ENCODE peak calls at places on chromosome 11, in four cellular contexts. I, D, Q and A are unnamed samples. For H3K9me3, the result is how much of the 10 kb centered on the place peaks cover.

GRCh38 chr11:22786475-22786874 is 43.1 kb downstream of the SVIP start:
- DNase-seq in I (no peak), D (no peak), Q (no peak), A (no peak)

GRCh38 chr11:129946965-129947364 is 51.6 kb upstream of the NFRKB start:
- DNase-seq in I (no peak), D (no peak), Q (no peak), A (no peak)

GRCh38 chr11:88103337-88104206 is 71.7 kb downstream of the RAB38 start:
- DNase-seq in I (peak), D (no peak), Q (no peak), A (no peak)

GRCh38 chr11:8090756-8091155 is 9.7 kb downstream of the TUB start:
- DNase-seq in I (peak), D (no peak), Q (no peak), A (no peak)

GRCh38 chr11:121889168-121889567 is 226.8 kb downstream of the BLID start:
- DNase-seq in I (no peak), D (no peak), Q (no peak), A (no peak)

GRCh38 chr11:28822596-28822995 is 714.4 kb downstream of the METTL15 start:
- DNase-seq in I (no peak), D (no peak), Q (no peak), A (no peak)

GRCh38 chr11:103994111-103994510 is 42.3 kb upstream of the DDI1 start:
- DNase-seq in I (no peak), D (no peak), Q (no peak), A (no peak)

GRCh38 chr11:73320786-73321325 is 12.8 kb downstream of the ARHGEF17 start:
- DNase-seq in I (no peak), D (no peak), Q (no peak), A (no peak)

GRCh38 chr11:17508306-17508705 is 31.7 kb upstream of the ABCC8 start:
- DNase-seq in I (peak), D (no peak), Q (no peak), A (no peak)

GRCh38 chr11:40149721-40150120 is 1309.7 kb downstream of the LRRC4C start:
- DNase-seq in I (no peak), D (no peak), Q (no peak), A (no peak)

GRCh38 chr11:46055371-46055770 is 65.9 kb downstream of the PHF21A start:
- DNase-seq in I (no peak), D (no peak), Q (no peak), A (no peak)

GRCh38 chr11:36345084-36345511 is 49.0 kb downstream of the PRR5L start:
- DNase-seq in I (peak), D (no peak), Q (no peak), A (no peak)

GRCh38 chr11:95877288-95877687 is 46.6 kb downstream of the MTMR2 start:
- DNase-seq in I (peak), D (no peak), Q (no peak), A (no peak)

GRCh38 chr11:120172921-120173705 is 35.2 kb upstream of the TRIM29 start:
- DNase-seq in I (no peak), D (no peak), Q (no peak), A (no peak)

GRCh38 chr11:126415669-126416420 is 60.4 kb downstream of the ST3GAL4 start:
- DNase-seq in I (no peak), D (no peak), Q (no peak), A (no peak)

GRCh38 chr11:119108151-119108856 is 1.2 kb downstream of the C2CD2L start:
- DNase-seq in I (peak), D (no peak), Q (no peak), A (peak)

GRCh38 chr11:122441702-122442092 is 213.8 kb upstream of the UBASH3B start:
- DNase-seq in I (no peak), D (no peak), Q (no peak), A (no peak)

GRCh38 chr11:10693509-10694071 is at the start of gene IRAG1:
- DNase-seq in I (no peak), D (peak), Q (no peak), A (no peak)

GRCh38 chr11:103420593-103420992 is 311.4 kb downstream of the DYNC2H1 start:
- DNase-seq in I (no peak), D (no peak), Q (no peak), A (no peak)

GRCh38 chr11:32374261-32374711 is 61.1 kb downstream of the WT1 start:
- DNase-seq in I (peak), D (no peak), Q (no peak), A (no peak)

GRCh38 chr11:17694711-17695110 is 24.7 kb upstream of the MYOD1 start:
- DNase-seq in I (no peak), D (no peak), Q (no peak), A (no peak)

GRCh38 chr11:13433437-13433836 is 29.6 kb downstream of the BTBD10 start:
- DNase-seq in I (no peak), D (no peak), Q (no peak), A (no peak)

GRCh38 chr11:8652140-8652539 is 30.3 kb downstream of the TRIM66 start:
- DNase-seq in I (no peak), D (no peak), Q (no peak), A (no peak)

GRCh38 chr11:35214792-35215193 is 75.8 kb downstream of the CD44 start:
- DNase-seq in I (peak), D (no peak), Q (no peak), A (no peak)

GRCh38 chr11:80733776-80734175 is 1292.9 kb upstream of the TENM4 start:
- DNase-seq in I (no peak), D (no peak), Q (no peak), A (no peak)

GRCh38 chr11:76604652-76605241 is 65.8 kb downstream of the LRRC32 start:
- DNase-seq in I (no peak), D (no peak), Q (no peak), A (no peak)

GRCh38 chr11:133366088-133366487 is 166.2 kb downstream of the OPCML start:
- DNase-seq in I (no peak), D (no peak), Q (no peak), A (no peak)

GRCh38 chr11:112042161-112042960 is 17.2 kb downstream of the DLAT start:
- DNase-seq in I (peak), D (no peak), Q (no peak), A (no peak)

GRCh38 chr11:44112083-44112865 is 16.8 kb downstream of the EXT2 start:
- DNase-seq in I (no peak), D (no peak), Q (no peak), A (no peak)

GRCh38 chr11:7490535-7490934 is 5.2 kb downstream of the OLFML1 start:
- DNase-seq in I (no peak), D (no peak), Q (no peak), A (no peak)

GRCh38 chr11:77094841-77095365 is 7.7 kb upstream of the OMP start:
- DNase-seq in I (no peak), D (no peak), Q (no peak), A (no peak)

GRCh38 chr11:134034496-134035381 is 34.1 kb upstream of the JAM3 start:
- DNase-seq in I (no peak), D (no peak), Q (no peak), A (no peak)

GRCh38 chr11:126646701-126647209 is 291.3 kb downstream of the ST3GAL4 start:
- DNase-seq in I (no peak), D (no peak), Q (no peak), A (no peak)

GRCh38 chr11:47980093-47980906 is at the start of gene PTPRJ:
- DNase-seq in I (peak), D (no peak), Q (peak), A (peak)

GRCh38 chr11:70486026-70486415 is 87.7 kb downstream of the CTTN start:
- DNase-seq in I (no peak), D (no peak), Q (no peak), A (no peak)
- H3K9me3 ChIP-seq in I (under half), D (under half), Q (under half), A (under half)

GRCh38 chr11:2498750-2499149 is 53.9 kb downstream of the KCNQ1 start:
- DNase-seq in I (no peak), D (no peak), Q (no peak), A (no peak)
- H3K9me3 ChIP-seq in I (under half), D (under half), Q (under half), A (under half)

GRCh38 chr11:1171985-1172728 is 14.4 kb downstream of the MUC5AC start:
- DNase-seq in I (no peak), D (no peak), Q (no peak), A (no peak)

GRCh38 chr11:1174441-1175370 is 17.0 kb downstream of the MUC5AC start:
- DNase-seq in I (no peak), D (no peak), Q (no peak), A (no peak)

GRCh38 chr11:1171223-1171984 is 13.7 kb downstream of the MUC5AC start:
- DNase-seq in I (no peak), D (no peak), Q (no peak), A (no peak)

GRCh38 chr11:1175461-1176223 is 17.9 kb downstream of the MUC5AC start:
- DNase-seq in I (no peak), D (no peak), Q (no peak), A (no peak)

GRCh38 chr11:1172729-1173117 is 15.0 kb downstream of the MUC5AC start:
- DNase-seq in I (no peak), D (no peak), Q (no peak), A (no peak)
- H3K9me3 ChIP-seq in I (half or more), D (under half), Q (under half), A (under half)

DNA sequence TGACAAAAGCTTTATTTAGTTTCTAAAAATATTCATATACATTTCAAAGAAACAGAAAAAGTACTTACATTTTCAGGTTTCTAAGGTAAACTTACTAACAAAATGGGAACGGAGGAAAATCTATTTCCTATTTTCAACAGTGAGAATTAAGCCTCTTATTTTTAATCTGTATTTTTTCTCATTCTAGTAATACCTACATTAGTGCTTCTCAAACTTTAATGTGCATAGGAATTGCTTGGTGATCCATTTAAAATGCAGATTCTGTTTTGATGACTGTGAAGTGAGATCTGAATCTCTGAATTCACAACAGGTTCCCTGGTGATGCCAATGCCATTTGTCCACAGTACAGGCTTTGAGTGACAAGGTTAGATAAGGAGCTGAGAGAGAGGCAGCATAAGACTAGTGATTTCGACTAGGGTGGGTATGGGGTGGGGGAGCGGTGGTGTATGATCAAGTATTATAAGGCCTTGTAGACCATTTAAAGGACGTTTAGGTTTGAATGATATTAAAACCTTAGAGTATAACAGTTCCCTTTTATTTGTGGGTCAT is 402.8 kb downstream of the CNTN5 start:
- DNase-seq in I (no peak), D (no peak), Q (no peak), A (no peak)
- H3K9me3 ChIP-seq in I (under half), D (under half), Q (under half), A (under half)

DNA sequence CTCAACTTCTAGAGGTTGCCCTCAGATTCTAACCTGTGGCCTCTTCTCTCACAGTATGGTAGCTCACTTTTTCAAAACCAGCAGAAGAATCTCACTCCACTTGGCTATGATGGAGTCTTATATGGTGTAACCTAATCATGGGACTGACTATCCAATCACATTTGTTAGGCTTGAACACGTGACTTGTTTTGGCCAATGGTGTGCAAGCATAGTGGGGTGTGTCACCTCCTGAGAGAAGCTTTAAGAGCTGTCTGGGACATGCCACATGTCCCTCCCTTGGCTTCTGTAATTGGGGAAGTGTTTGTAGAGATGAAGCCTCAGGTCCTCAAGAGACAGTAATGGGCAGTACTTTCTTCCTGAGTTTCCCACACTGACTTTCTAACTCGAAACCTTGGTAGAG is 12.8 kb upstream of the SMIM38 start:
- DNase-seq in I (no peak), D (no peak), Q (no peak), A (no peak)
- H3K9me3 ChIP-seq in I (under half), D (under half), Q (under half), A (under half)

DNA sequence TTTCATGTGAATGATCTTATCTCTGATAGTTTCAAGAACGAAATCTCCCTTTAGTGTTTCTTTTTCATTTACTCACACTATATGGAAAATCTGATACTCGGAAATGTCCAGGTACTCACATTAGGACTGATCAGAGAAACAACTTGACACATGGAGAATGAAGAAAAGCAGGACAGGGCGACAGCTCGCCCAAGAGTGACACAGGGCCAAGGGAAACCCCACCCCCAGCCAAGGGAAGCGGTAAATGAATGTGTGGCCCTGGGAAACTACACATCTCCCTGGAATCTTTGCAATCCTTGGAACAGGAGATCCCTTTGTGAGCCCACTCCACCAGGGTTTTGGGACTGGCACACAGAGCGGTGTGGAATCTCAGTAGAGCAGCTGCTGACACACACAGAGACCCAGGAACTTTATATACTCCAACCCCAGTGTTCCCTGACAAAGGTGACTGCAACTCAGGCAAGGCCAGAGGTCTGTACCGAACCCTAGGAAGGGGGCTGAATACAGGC is 303.7 kb upstream of the ARHGAP42 start:
- DNase-seq in I (no peak), D (no peak), Q (no peak), A (no peak)
- H3K9me3 ChIP-seq in I (under half), D (under half), Q (under half), A (under half)

DNA sequence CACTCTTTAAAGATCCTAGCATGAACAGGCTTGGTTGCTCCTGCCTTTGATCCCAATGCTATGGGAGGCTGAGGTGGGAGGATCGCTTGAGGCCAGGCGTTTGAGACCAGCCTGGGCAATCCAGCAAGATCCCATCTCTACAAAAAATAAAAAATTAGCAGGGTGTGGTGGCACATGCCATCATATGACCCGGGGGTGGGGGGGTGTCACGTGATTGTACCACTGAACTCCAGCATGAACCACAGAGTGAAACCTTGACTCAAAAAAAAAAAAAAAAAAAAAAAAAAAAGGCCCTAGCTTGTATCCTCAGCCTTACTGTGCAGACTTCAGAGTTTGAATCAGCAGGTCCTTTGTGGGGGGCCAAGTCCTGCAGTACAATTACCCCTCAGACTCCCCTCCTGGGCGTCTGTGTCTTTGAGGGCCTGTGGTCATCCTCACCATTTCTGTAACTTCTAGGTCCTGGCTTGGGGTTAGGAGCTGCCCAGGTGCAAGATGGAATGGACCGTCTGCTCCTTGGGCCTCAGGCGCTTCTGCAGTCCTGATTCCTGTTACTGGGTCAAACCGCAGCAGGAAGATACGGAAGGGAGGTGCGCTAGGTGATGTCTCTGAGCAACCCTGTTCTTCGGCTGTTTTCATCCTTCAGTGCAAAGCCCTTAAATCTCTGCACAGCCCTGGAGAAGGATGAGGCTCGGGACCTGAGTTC is 208.1 kb downstream of the CTTN start:
- DNase-seq in I (no peak), D (no peak), Q (no peak), A (no peak)
- H3K9me3 ChIP-seq in I (under half), D (under half), Q (under half), A (under half)

GRCh38 chr11:2649848-2650247 is 49.9 kb downstream of the KCNQ1OT1 start:
- DNase-seq in I (peak), D (no peak), Q (no peak), A (no peak)

GRCh38 chr11:2645779-2646118 is 54.0 kb downstream of the KCNQ1OT1 start:
- DNase-seq in I (no peak), D (no peak), Q (no peak), A (no peak)

GRCh38 chr11:2647167-2647566 is 52.6 kb downstream of the KCNQ1OT1 start:
- DNase-seq in I (no peak), D (no peak), Q (no peak), A (no peak)

GRCh38 chr11:2649400-2649799 is 50.4 kb downstream of the KCNQ1OT1 start:
- DNase-seq in I (peak), D (no peak), Q (no peak), A (no peak)

DNA sequence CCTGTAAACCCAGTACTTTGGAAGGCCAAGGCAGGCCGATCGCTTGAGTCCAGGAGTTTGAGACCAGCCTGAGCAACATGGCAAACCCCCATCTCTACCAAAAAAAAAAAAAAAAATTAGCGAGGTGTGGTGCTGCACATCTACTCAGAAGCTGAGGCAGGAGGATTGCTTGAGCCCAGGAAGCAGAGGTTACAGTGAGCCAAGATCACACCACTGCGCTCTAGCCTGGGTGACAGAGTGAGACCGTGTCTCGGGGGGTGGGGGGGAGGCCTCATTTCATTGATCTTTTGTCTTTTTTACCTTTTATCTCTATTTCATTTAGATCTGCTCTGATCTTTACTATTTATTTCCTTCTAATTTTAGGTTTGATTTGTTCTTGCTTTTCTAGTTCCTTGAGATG is 51.8 kb downstream of the KCNQ1OT1 start:
- DNase-seq in I (no peak), D (no peak), Q (no peak), A (no peak)
- H3K9me3 ChIP-seq in I (under half), D (half or more), Q (under half), A (under half)